ENCODE peak calls at places on chromosomes 12 and 14, in seven cellular contexts. D is cardiac muscle cell, H is fibroblast of mammary gland, E is GM23338, C is heart right ventricle, P is epithelial cell of esophagus, J is astrocyte. T is an unnamed sample.
A peak's percentile ranks its signal among the peaks of the same experiment; 100 is the strongest.

GRCh38 chr12:107179883-107180282 is 86.5 kb upstream of the CRY1 start:
- DNase-seq in J (no peak), P (no peak), C (no peak), E (no peak), H (peak; percentile 13), D (no peak), T (peak; percentile 20)

GRCh38 chr12:24778486-24779304 is 170.2 kb downstream of the BCAT1 start:
- DNase-seq in D (peak; percentile 75), E (peak; percentile 77), J (peak; percentile 38), P (peak; percentile 67), C (no peak), H (peak; percentile 73), T (peak; percentile 73)

GRCh38 chr14:22973217-22974032 is 8.9 kb downstream of the AJUBA start:
- DNase-seq in P (peak; percentile 75), J (no peak), E (peak; percentile 77), C (no peak), H (peak; percentile 74), D (peak; percentile 77), T (peak; percentile 79)

GRCh38 chr12:89469361-89469760 is 55.2 kb downstream of the GALNT4 start:
- DNase-seq in C (no peak), J (peak; percentile 61), D (no peak), P (peak; percentile 64), E (no peak), H (peak; percentile 54), T (peak; percentile 61)

GRCh38 chr14:21768875-21769257 is 95.2 kb upstream of the OR4E1 start:
- DNase-seq in P (no peak), H (no peak), E (no peak), D (no peak), J (no peak), C (no peak), T (no peak)

GRCh38 chr14:64496764-64497163 is 6.9 kb downstream of the ZBTB25 start:
- DNase-seq in J (no peak), H (no peak), D (no peak), C (no peak), E (no peak), P (no peak), T (no peak)

GRCh38 chr12:99024191-99024590 is 379.1 kb downstream of the APAF1 start:
- DNase-seq in P (no peak), E (no peak), H (no peak), J (no peak), C (no peak), D (no peak), T (no peak)

GRCh38 chr12:107788690-107789458 is 14.4 kb downstream of the ASCL4 start:
- DNase-seq in H (no peak), J (no peak), E (no peak), D (no peak), C (no peak), P (no peak), T (no peak)

GRCh38 chr12:91952916-91953315 is 192.7 kb downstream of the BTG1 start:
- DNase-seq in J (no peak), P (no peak), C (no peak), D (no peak), H (no peak), E (no peak), T (no peak)

GRCh38 chr14:91374897-91375747 is 42.5 kb downstream of the CCDC88C start:
- DNase-seq in D (no peak), H (no peak), P (no peak), C (no peak), E (peak; percentile 74), J (no peak), T (no peak)

GRCh38 chr14:104318558-104319488 is 180.4 kb downstream of the KIF26A start:
- DNase-seq in J (no peak), P (no peak), C (peak; percentile 61), E (no peak), H (no peak), D (no peak), T (no peak)

GRCh38 chr12:113092478-113093408 is 36.2 kb downstream of the DTX1 start:
- DNase-seq in P (peak; percentile 37), E (peak; percentile 95), D (peak; percentile 11), C (peak; percentile 41), H (no peak), J (no peak), T (peak; percentile 4)

GRCh38 chr12:22634883-22635282 is 9.9 kb downstream of the ETNK1 start:
- DNase-seq in E (no peak), H (no peak), C (no peak), J (no peak), D (no peak), P (peak; percentile 35), T (no peak)

GRCh38 chr12:108734200-108734906 is 3.0 kb upstream of the CORO1C start:
- DNase-seq in H (peak; percentile 96), J (peak; percentile 94), P (peak; percentile 97), D (peak; percentile 79), E (peak; percentile 28), C (no peak), T (peak; percentile 94)

GRCh38 chr12:56628671-56629458 is 1.3 kb downstream of the BAZ2A start:
- DNase-seq in J (peak; percentile 33), D (peak; percentile 73), H (peak; percentile 84), C (peak; percentile 65), E (peak; percentile 66), P (peak; percentile 39), T (peak; percentile 67)

GRCh38 chr12:118189761-118190181 is 53.8 kb downstream of the PEBP1 start:
- DNase-seq in J (peak; percentile 66), P (no peak), C (peak; percentile 26), H (peak; percentile 59), E (peak; percentile 72), D (peak; percentile 71), T (peak; percentile 65)

GRCh38 chr12:115132906-115133305 is 448.9 kb upstream of the TBX3 start:
- DNase-seq in C (no peak), D (no peak), P (no peak), J (no peak), H (no peak), E (no peak), T (no peak)

GRCh38 chr12:22702690-22703089 is 77.7 kb downstream of the ETNK1 start:
- DNase-seq in J (no peak), E (no peak), D (peak; percentile 22), P (peak; percentile 21), H (peak; percentile 34), C (no peak), T (peak; percentile 27)

GRCh38 chr12:53516758-53517455 is 9.6 kb upstream of the NPFF start:
- DNase-seq in P (no peak), H (no peak), D (no peak), E (no peak), J (no peak), C (no peak), T (no peak)

DNA sequence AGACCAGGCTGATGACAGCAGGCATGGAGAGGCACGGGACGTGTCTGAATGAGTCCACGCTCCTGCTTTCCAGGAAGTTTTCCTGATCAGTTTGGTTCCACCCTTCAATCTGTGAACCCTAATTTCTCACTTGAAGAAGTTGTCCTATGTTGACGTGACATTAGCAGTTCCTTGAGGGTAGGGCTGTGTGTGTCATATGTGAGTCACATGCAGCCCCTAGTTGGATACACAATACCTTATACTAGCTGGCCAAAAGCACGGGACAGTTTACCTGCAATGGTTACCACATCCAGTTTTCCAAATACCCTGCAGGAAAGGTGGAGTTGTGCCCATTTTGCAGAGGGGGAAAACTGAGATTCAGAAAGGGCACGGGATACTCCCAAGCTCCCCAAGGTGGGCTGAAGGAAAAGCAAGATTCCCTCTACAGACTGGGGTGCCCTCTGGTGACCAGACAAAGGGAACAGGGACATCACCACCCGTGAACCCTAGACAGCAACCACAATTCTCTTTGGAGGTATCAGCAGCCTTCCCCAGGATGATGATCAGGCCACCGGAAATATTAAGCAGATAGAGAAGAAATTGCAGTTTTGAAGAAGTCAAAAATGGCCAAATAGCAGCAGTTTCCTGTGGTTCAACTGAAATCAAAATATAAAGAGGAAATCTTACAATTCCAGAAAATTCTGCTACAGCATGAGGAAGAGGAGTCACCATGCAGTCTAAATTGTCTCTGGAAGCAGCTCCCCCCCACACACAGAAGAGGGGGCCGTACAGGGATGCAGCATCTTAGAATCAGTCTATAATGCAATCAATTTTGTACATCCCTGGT is 194.4 kb downstream of the PHETA1 start:
- DNase-seq in C (no peak), D (peak; percentile 17), J (no peak), H (no peak), P (peak; percentile 43), E (peak; percentile 51), T (no peak)
- TF ChIP-seq CTCF in C (peak; percentile 42), D (peak; percentile 12), J (no peak), H (peak; percentile 4), P (peak; percentile 48), E (peak; percentile 51), T (peak; percentile 4)

GRCh38 chr14:36513451-36514277 is 6.4 kb downstream of the NKX2-1 start:
- DNase-seq in D (no peak), J (no peak), C (no peak), E (peak; percentile 90), P (no peak), H (no peak), T (no peak)
- H3K4me3 ChIP-seq in D (no peak overlapping the region), J (no peak overlapping the region), C (no peak overlapping the region), E (peak overlapping the region; percentile 47), P (no peak overlapping the region), H (no peak overlapping the region), T (no peak overlapping the region)

GRCh38 chr12:44159211-44159610 is 323.3 kb downstream of the TMEM117 start:
- DNase-seq in C (no peak), D (no peak), H (no peak), E (no peak), J (no peak), P (no peak), T (no peak)

GRCh38 chr12:44157359-44157758 is 321.5 kb downstream of the TMEM117 start:
- DNase-seq in J (no peak), H (no peak), C (no peak), D (no peak), P (no peak), E (no peak), T (no peak)

GRCh38 chr12:44158746-44159145 is 322.9 kb downstream of the TMEM117 start:
- DNase-seq in H (no peak), J (no peak), P (no peak), E (no peak), C (no peak), D (no peak), T (no peak)

GRCh38 chr12:44162961-44163360 is 327.1 kb downstream of the TMEM117 start:
- DNase-seq in H (no peak), J (no peak), D (no peak), E (no peak), P (no peak), C (no peak), T (no peak)

GRCh38 chr12:44159870-44160269 is 324.0 kb downstream of the TMEM117 start:
- DNase-seq in C (no peak), P (no peak), J (no peak), E (no peak), H (no peak), D (no peak), T (no peak)
- TF ChIP-seq CTCF in C (no peak), P (no peak), J (no peak), E (no peak), H (no peak), D (no peak), T (no peak)

GRCh38 chr14:70416322-70416716 is 571 bp downstream of the SYNJ2BP start:
- DNase-seq in H (peak; percentile 19), P (peak; percentile 10), C (no peak), E (peak; percentile 30), J (peak; percentile 2), D (peak; percentile 24), T (peak; percentile 27)

GRCh38 chr14:70416717-70417349 is at the start of gene SYNJ2BP:
- DNase-seq in D (peak; percentile 71), H (peak; percentile 70), P (peak; percentile 87), C (peak; percentile 66), J (peak; percentile 63), E (peak; percentile 93), T (peak; percentile 69)

DNA sequence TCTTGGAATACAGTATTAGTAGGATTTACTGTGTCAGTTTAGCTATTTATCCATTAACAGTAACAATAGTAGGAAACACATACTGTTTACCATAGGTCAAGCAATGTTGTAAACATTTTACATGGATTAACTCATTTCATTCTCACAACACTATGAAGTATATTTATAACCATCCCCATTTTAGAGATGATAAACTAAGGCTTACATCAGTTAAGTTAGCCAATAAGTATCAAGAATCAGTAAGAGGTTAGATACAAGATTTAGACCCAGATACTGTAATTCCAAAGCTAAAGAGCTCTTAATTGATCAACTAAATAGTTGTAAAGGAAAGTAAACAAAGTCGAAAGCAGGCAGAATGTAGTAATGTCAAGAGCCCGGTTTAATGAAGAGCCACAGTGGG is 1.1 kb downstream of the SYNJ2BP start:
- DNase-seq in C (no peak), P (no peak), H (no peak), J (no peak), E (no peak), D (no peak), T (no peak)
- H3K4me3 ChIP-seq in C (peak overlapping the region; percentile 77), P (peak overlapping the region; percentile 62), H (peak overlapping the region; percentile 11), J (peak overlapping the region; percentile 32), E (peak overlapping the region; percentile 69), D (peak overlapping the region; percentile 87), T (peak overlapping the region; percentile 74)

T was measured in fibroblast of the aortic adventitia.